ENCODE peak calls at places on chromosome 20, in seven cellular contexts. B is GM18507; T is hippocampal formation; Q is endothelial cell; I is psoas muscle; W is activated CD8-positive, alpha-beta T cell treated with anti-CD3 and anti-CD28 coated beads, Interleukin-2, amount 10 ng/mL, durations not matched to agents 7 days and 5 days; S is activated CD4-positive, CD25-positive, alpha-beta regulatory T cell. U is an unnamed sample.
A peak's percentile ranks its signal among the peaks of the same experiment; 100 is the strongest.

GRCh38 chr20:63696311-63696627 is 183 bp upstream of the TNFRSF6B start:
- DNase-seq in S (no peak), W (peak; percentile 42), Q (no peak), B (no peak), I (no peak), T (no peak), U (no peak)

GRCh38 chr20:59253779-59254319 is 46.6 kb upstream of the EDN3 start:
- DNase-seq in I (no peak), Q (no peak), S (no peak), W (peak; percentile 72), B (no peak), T (no peak), U (no peak)

GRCh38 chr20:49675368-49676151 is 38.1 kb downstream of the B4GALT5 start:
- DNase-seq in Q (no peak), W (no peak), B (no peak), I (no peak), T (no peak), S (no peak), U (no peak)

GRCh38 chr20:57250607-57251343 is 15.7 kb downstream of the BMP7 start:
- DNase-seq in I (no peak), S (no peak), W (peak; percentile 41), B (no peak), T (no peak), Q (no peak), U (no peak)

GRCh38 chr20:9103955-9104354 is 35.1 kb downstream of the PLCB4 start:
- DNase-seq in Q (no peak), S (no peak), I (no peak), B (no peak), T (no peak), W (no peak), U (no peak)

GRCh38 chr20:17843246-17844132 is 125.1 kb downstream of the SNX5 start:
- DNase-seq in T (no peak), S (no peak), W (peak; percentile 84), B (no peak), Q (no peak), I (no peak), U (peak; percentile 80)

GRCh38 chr20:36571564-36572504 is 1.6 kb upstream of the TGIF2 start:
- DNase-seq in W (no peak), Q (peak; percentile 17), I (no peak), S (no peak), T (no peak), B (no peak), U (no peak)

GRCh38 chr20:38386004-38386403 is 39.7 kb downstream of the LBP start:
- DNase-seq in W (no peak), B (no peak), Q (no peak), I (no peak), T (no peak), S (no peak), U (no peak)

GRCh38 chr20:3406481-3407425 is 716 bp downstream of the DNAAF9 start:
- DNase-seq in I (peak; percentile 75), S (no peak), Q (peak; percentile 12), B (no peak), W (peak; percentile 33), T (peak; percentile 74), U (no peak)

GRCh38 chr20:55273149-55273548 is 732.2 kb downstream of the CBLN4 start:
- DNase-seq in W (no peak), B (no peak), T (no peak), Q (no peak), I (no peak), S (no peak), U (no peak)

GRCh38 chr20:48722002-48722731 is 105.6 kb downstream of the PREX1 start:
- DNase-seq in W (no peak), S (no peak), T (no peak), B (no peak), I (no peak), Q (no peak), U (no peak)

GRCh38 chr20:4449977-4450715 is 271.6 kb upstream of the PRND start:
- DNase-seq in Q (no peak), T (no peak), S (no peak), W (no peak), I (no peak), B (no peak), U (no peak)

U was measured in GOT3.